ENCODE peak calls at places on chromosomes 16 and 17, in seven cellular contexts. F is effector memory CD4-positive, alpha-beta T cell; P is CD8-positive, alpha-beta memory T cell; V is A549; N is keratinocyte; U is BE2C; X is OCI-LY7. G is an unnamed sample. For H3K4me1, the result is how much of the 10 kb centered on the place peaks cover.

GRCh38 chr17:43467981-43468541 is 15.7 kb upstream of the DHX8 start:
- DNase-seq in P (no peak), V (no peak), U (no peak), N (no peak), F (no peak), X (no peak), G (no peak)

GRCh38 chr17:27446569-27447301 is 9.5 kb upstream of the KSR1 start:
- DNase-seq in U (peak), V (no peak), F (no peak), N (no peak), P (no peak), X (no peak), G (no peak)

GRCh38 chr16:85574672-85575475 is 38.2 kb upstream of the GSE1 start:
- DNase-seq in F (no peak), N (no peak), V (no peak), X (no peak), U (no peak), P (no peak), G (peak)

GRCh38 chr16:52316241-52316640 is 230.7 kb downstream of the TOX3 start:
- DNase-seq in P (no peak), N (no peak), V (no peak), F (no peak), X (no peak), U (no peak), G (no peak)

GRCh38 chr17:29243792-29244191 is 2.9 kb upstream of the CRYBA1 start:
- DNase-seq in N (no peak), P (no peak), F (no peak), U (peak), X (peak), V (peak), G (peak)

GRCh38 chr17:38333635-38334295 is 10.0 kb downstream of the GPR179 start:
- DNase-seq in N (no peak), P (peak), F (peak), U (peak), X (peak), V (peak), G (peak)

GRCh38 chr17:81518113-81518784 is 5.7 kb upstream of the ACTG1 start:
- DNase-seq in U (no peak), X (peak), F (no peak), P (no peak), V (no peak), N (no peak), G (no peak)

GRCh38 chr16:66476328-66477027 is 49.4 kb downstream of the BEAN1 start:
- DNase-seq in U (no peak), F (peak), P (peak), V (peak), X (peak), N (no peak), G (peak)

GRCh38 chr17:65565559-65565958 is 4.1 kb upstream of the AXIN2 start:
- DNase-seq in N (no peak), X (no peak), F (no peak), U (no peak), V (no peak), P (no peak), G (no peak)

GRCh38 chr17:19238167-19238505 is 970 bp downstream of the EPN2 start:
- DNase-seq in X (peak), N (no peak), U (peak), V (peak), P (no peak), F (no peak), G (peak)

GRCh38 chr17:59884861-59885260 is 7.9 kb downstream of the TUBD1 start:
- DNase-seq in U (no peak), F (no peak), N (no peak), X (no peak), P (no peak), V (no peak), G (no peak)

GRCh38 chr17:27793168-27793905 is 7.0 kb downstream of the NOS2 start:
- DNase-seq in N (no peak), F (no peak), P (no peak), U (peak), X (no peak), V (peak), G (peak)

GRCh38 chr16:81181013-81181720 is 57.3 kb upstream of the BCO1 start:
- DNase-seq in X (no peak), P (no peak), F (no peak), N (peak), U (peak), V (peak), G (peak)

GRCh38 chr17:40095944-40096791 is 4.2 kb downstream of the NR1D1 start:
- DNase-seq in V (no peak), X (peak), F (peak), U (no peak), N (no peak), P (peak), G (no peak)

GRCh38 chr16:60648260-60648659 is 1388.0 kb downstream of the CDH8 start:
- DNase-seq in P (no peak), N (no peak), F (no peak), V (no peak), U (no peak), X (no peak), G (no peak)

GRCh38 chr16:31145398-31145990 is 4.4 kb downstream of the PRSS36 start:
- DNase-seq in X (no peak), P (no peak), U (no peak), V (no peak), N (no peak), F (no peak), G (no peak)
- H3K4me1 ChIP-seq in X (under half), P (under half), U (under half), V (under half), N (under half), F (under half), G (under half)

GRCh38 chr16:87552772-87553171 is 49.5 kb upstream of the JPH3 start:
- DNase-seq in N (peak), V (no peak), F (no peak), X (no peak), U (no peak), P (no peak), G (no peak)

GRCh38 chr16:87554754-87555427 is 47.4 kb upstream of the JPH3 start:
- DNase-seq in X (no peak), P (no peak), F (no peak), V (no peak), U (no peak), N (no peak), G (no peak)

GRCh38 chr16:87552072-87552718 is 50.1 kb upstream of the JPH3 start:
- DNase-seq in P (no peak), X (no peak), F (no peak), U (no peak), V (no peak), N (no peak), G (no peak)

GRCh38 chr16:87551487-87551886 is 50.8 kb upstream of the JPH3 start:
- DNase-seq in V (no peak), N (no peak), U (no peak), X (no peak), F (no peak), P (no peak), G (no peak)

DNA sequence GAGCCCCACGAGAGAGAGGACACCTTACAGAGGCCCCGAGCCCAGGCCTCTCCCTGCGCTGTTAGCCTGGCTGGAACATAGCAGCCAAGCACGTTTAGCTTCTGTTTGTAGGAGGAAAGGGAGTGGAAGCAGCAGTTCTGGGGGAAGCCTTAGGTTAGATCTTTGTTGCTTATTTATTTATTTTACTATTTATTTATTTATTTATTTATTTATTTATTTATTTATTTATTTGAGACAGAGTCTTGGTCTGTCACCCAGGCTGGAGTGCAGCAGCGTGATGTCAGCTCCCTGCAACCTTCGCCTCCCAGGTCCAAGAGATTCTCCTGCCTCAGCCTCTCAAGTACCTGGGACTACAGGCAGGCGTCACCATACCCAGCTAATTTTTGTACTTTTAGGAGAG is 49.1 kb upstream of the JPH3 start:
- DNase-seq in U (no peak), N (no peak), F (no peak), P (no peak), X (no peak), V (no peak), G (no peak)
- H3K4me3 ChIP-seq in U (no peak), N (no peak), F (no peak), P (no peak), X (no peak), V (no peak), G (no peak)

GRCh38 chr17:66611397-66611796 is 223.5 kb upstream of the CACNG5 start:
- DNase-seq in F (no peak), U (no peak), V (no peak), N (no peak), P (no peak), X (no peak), G (no peak)

GRCh38 chr17:66612993-66613392 is 221.9 kb upstream of the CACNG5 start:
- DNase-seq in U (no peak), X (no peak), V (no peak), F (no peak), N (no peak), P (no peak), G (no peak)

GRCh38 chr17:66614469-66614868 is 220.4 kb upstream of the CACNG5 start:
- DNase-seq in P (no peak), X (peak), F (no peak), V (no peak), U (no peak), N (no peak), G (no peak)

GRCh38 chr17:66605561-66605960 is 229.4 kb upstream of the CACNG5 start:
- DNase-seq in V (no peak), N (no peak), U (no peak), F (no peak), P (no peak), X (no peak), G (no peak)

GRCh38 chr17:66610734-66611133 is 224.2 kb upstream of the CACNG5 start:
- DNase-seq in X (no peak), U (no peak), N (no peak), F (no peak), V (no peak), P (no peak), G (no peak)
- H3K4me1 ChIP-seq in X (under half), U (under half), N (under half), F (under half), V (under half), P (under half), G (under half)

GRCh38 chr16:20681821-20682736 is 15.4 kb downstream of the ACSM1 start:
- DNase-seq in U (no peak), F (no peak), V (no peak), N (no peak), X (no peak), P (no peak), G (no peak)
- H3K4me3 ChIP-seq in U (no peak), F (no peak), V (no peak), N (no peak), X (no peak), P (no peak), G (no peak)

GRCh38 chr16:28183441-28183840 is 28.3 kb downstream of the XPO6 start:
- DNase-seq in U (no peak), N (no peak), F (no peak), V (no peak), P (no peak), X (no peak), G (no peak)
- H3K4me1 ChIP-seq in U (under half), N (under half), F (half or more), V (half or more), P (half or more), X (half or more), G (under half)

DNA sequence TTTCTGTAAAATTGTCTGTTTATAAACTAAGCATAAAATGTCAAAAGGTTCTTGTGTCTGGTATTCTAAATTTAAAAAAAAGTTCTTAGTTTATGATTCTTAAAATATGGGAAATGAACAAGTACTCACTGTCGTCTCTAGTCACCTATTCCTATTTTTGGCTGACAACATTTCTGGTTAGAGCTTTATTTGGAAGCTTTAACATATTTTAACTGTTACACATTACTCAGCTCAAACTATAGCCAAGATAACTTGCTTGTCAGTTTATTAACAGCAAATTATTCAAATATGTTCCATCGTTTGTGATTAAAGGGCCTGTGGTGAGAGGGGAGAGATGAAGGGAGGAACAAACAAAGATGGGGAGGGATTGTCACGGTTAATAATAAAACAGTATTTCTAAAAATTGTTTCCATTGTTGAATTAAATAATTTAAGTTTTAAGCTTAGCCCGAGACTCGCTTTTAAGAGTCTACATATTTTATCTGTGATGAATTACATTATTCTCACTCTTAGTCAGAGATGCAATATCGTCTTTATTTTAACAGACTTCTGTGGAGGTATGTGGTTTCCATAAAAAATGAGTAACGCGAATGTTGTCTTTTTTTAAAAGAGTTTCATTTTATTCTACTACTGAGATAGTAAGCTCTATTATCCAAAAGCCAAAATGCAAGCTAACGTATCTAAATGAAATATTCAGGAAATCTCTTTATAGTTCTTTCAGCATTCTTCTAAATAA is 321.9 kb upstream of the PMFBP1 start:
- DNase-seq in N (no peak), F (no peak), U (no peak), P (no peak), X (no peak), V (no peak), G (no peak)
- H3K4me3 ChIP-seq in N (no peak), F (no peak), U (no peak), P (no peak), X (no peak), V (no peak), G (no peak)

GRCh38 chr16:11295672-11296071 is 14.5 kb upstream of the PRM1 start:
- DNase-seq in X (no peak), N (no peak), U (no peak), P (no peak), F (no peak), V (no peak), G (no peak)

GRCh38 chr16:11297492-11298142 is 16.5 kb upstream of the PRM1 start:
- DNase-seq in U (peak), F (peak), P (peak), V (no peak), N (no peak), X (peak), G (peak)

GRCh38 chr16:11296706-11297491 is 15.8 kb upstream of the PRM1 start:
- DNase-seq in F (no peak), N (no peak), X (peak), U (no peak), V (no peak), P (no peak), G (no peak)

GRCh38 chr16:11298143-11298900 is 17.2 kb upstream of the PRM1 start:
- DNase-seq in V (no peak), N (no peak), U (no peak), F (no peak), P (no peak), X (no peak), G (no peak)

DNA sequence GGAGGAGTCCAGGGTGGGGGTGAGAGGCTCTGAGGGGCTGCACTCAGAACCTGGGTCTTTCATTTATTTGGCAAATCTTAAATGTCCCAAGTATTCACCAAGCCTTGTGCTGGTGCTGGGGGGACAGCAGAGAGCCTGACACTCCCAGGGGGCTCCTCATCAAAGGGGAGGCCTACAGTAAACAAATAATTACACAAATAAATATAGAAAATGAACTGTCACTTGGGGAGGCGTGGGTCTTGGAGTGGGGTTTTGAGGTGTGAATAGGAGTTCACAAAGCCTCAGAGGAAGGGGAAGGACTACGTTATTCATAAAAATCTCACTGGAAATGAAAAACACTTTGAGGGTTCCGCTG is 15.2 kb upstream of the PRM1 start:
- DNase-seq in F (no peak), P (no peak), X (no peak), U (no peak), N (no peak), V (no peak), G (no peak)
- H3K4me1 ChIP-seq in F (under half), P (under half), X (half or more), U (under half), N (under half), V (under half), G (under half)

GRCh38 chr17:80185968-80186367 is 16.1 kb downstream of the CARD14 start:
- DNase-seq in V (no peak), U (no peak), F (no peak), P (no peak), X (no peak), N (no peak), G (no peak)

GRCh38 chr17:80189611-80190010 is 19.8 kb downstream of the CARD14 start:
- DNase-seq in V (no peak), U (no peak), F (no peak), X (no peak), N (no peak), P (no peak), G (no peak)

GRCh38 chr17:80184423-80184714 is 14.5 kb downstream of the CARD14 start:
- DNase-seq in N (no peak), F (no peak), X (no peak), P (no peak), U (no peak), V (no peak), G (no peak)

GRCh38 chr17:80187090-80187489 is 17.3 kb downstream of the CARD14 start:
- DNase-seq in V (peak), F (no peak), P (no peak), N (peak), X (no peak), U (no peak), G (no peak)

DNA sequence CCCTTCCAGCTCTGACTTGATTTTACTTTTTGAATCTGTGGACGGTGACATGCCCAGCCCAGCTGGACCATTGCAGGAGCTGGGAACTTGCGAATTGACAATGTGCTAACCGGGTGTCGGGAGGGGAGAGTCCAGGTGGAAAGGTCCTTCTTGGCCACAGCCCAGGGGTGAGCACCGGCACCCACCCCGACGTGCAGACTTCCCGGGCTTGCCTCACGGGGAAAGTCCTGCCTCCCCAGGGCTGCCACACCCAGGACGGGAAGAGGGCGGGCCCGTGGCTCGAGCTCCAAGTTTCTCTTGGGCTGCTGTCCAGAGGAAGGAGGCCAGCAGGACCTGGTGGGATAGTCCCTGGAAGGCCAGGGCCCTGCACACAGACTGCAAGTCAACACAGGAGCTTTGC is 17.7 kb downstream of the CARD14 start:
- DNase-seq in F (no peak), P (no peak), X (no peak), U (no peak), V (peak), N (no peak), G (no peak)
- H3K4me3 ChIP-seq in F (no peak), P (no peak), X (no peak), U (no peak), V (peak), N (peak), G (no peak)

DNA sequence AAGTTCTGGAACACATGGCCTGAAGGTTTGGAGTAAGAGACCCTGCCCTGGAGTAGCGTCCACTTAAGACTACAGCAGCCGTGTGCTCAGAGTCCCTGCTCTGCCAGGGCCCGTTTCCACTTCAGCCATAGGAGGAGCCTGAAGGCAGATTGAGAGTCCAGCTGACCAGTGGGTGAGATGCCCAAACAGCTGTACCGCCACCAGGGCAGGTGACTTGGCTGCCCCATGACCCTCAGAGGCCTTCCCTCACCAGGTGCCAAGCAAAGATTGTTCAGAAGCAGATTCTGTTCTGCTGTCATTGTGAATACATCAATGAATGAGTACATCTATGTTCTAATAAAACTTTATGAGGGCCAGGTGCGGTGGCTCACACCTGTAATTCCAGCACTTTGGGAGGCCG is 178.8 kb downstream of the RAB11FIP4 start:
- DNase-seq in X (no peak), U (no peak), F (no peak), P (no peak), N (no peak), V (no peak), G (no peak)
- H3K4me1 ChIP-seq in X (under half), U (under half), F (under half), P (under half), N (under half), V (under half), G (under half)

GRCh38 chr17:73302189-73302588 is 9.6 kb downstream of the CDC42EP4 start:
- DNase-seq in P (no peak), V (no peak), F (no peak), X (no peak), N (no peak), U (no peak), G (no peak)

GRCh38 chr17:73307130-73307529 is 4.7 kb downstream of the CDC42EP4 start:
- DNase-seq in V (no peak), U (no peak), N (no peak), X (no peak), P (no peak), F (no peak), G (peak)

GRCh38 chr17:73305845-73306836 is 5.7 kb downstream of the CDC42EP4 start:
- DNase-seq in F (no peak), N (no peak), P (no peak), V (no peak), U (no peak), X (no peak), G (no peak)

GRCh38 chr17:73304438-73304837 is 7.4 kb downstream of the CDC42EP4 start:
- DNase-seq in X (no peak), P (no peak), F (no peak), V (no peak), U (no peak), N (no peak), G (no peak)

GRCh38 chr17:73304971-73305786 is 6.6 kb downstream of the CDC42EP4 start:
- DNase-seq in U (peak), N (no peak), F (no peak), X (no peak), V (peak), P (no peak), G (peak)
- H3K4me3 ChIP-seq in U (peak), N (peak), F (no peak), X (no peak), V (peak), P (no peak), G (peak)